ENCODE peak calls at places on chromosomes 13 and 19, in six cellular contexts. Y, Q, K, C, A and G are unnamed samples.

GRCh38 chr13:20873348-20873747 is 29.2 kb downstream of the XPO4 start:
- DNase-seq in K (no peak), C (no peak), Q (no peak), Y (no peak), A (no peak), G (peak)

GRCh38 chr13:109256866-109257760 is 529.3 kb downstream of the IRS2 start:
- DNase-seq in C (peak), A (no peak), Q (peak), Y (no peak), K (no peak), G (peak)

GRCh38 chr19:16660763-16661479 is at the start of gene TMEM38A:
- DNase-seq in C (no peak), K (peak), Q (no peak), Y (peak), A (no peak), G (no peak)

GRCh38 chr13:73467103-73467502 is 408.3 kb downstream of the KLF5 start:
- DNase-seq in C (peak), Q (no peak), A (peak), K (no peak), Y (no peak), G (peak)

GRCh38 chr19:33192010-33192409 is 2.1 kb upstream of the LRP3 start:
- DNase-seq in A (no peak), Y (no peak), K (peak), Q (no peak), C (no peak), G (no peak)

GRCh38 chr13:48334534-48335127 is 31.1 kb downstream of the RB1 start:
- DNase-seq in C (no peak), K (no peak), Q (no peak), A (peak), Y (no peak), G (no peak)

GRCh38 chr19:42528354-42529247 is at the start of gene CEACAM1:
- DNase-seq in Y (peak), C (no peak), Q (no peak), K (no peak), A (no peak), G (peak)

GRCh38 chr19:3213159-3213558 is 11.3 kb upstream of the CELF5 start:
- DNase-seq in K (no peak), Q (no peak), A (no peak), C (no peak), Y (no peak), G (no peak)

GRCh38 chr13:111399776-111400505 is 79.5 kb downstream of the TEX29 start:
- DNase-seq in K (no peak), C (no peak), Y (no peak), Q (no peak), A (no peak), G (no peak)

GRCh38 chr13:49627831-49628652 is at the start of gene ARL11:
- DNase-seq in Q (no peak), Y (peak), A (no peak), K (peak), C (no peak), G (peak)

GRCh38 chr13:84360843-84361242 is 478.6 kb upstream of the SLITRK1 start:
- DNase-seq in Q (no peak), A (no peak), C (no peak), K (no peak), Y (no peak), G (no peak)

GRCh38 chr19:51503891-51504290 is 2.3 kb upstream of the SIGLEC12 start:
- DNase-seq in A (no peak), Y (no peak), Q (no peak), C (no peak), K (no peak), G (no peak)

GRCh38 chr19:31355330-31356289 is 6.4 kb upstream of the TSHZ3 start:
- DNase-seq in K (no peak), Y (no peak), C (no peak), Q (no peak), A (no peak), G (no peak)

GRCh38 chr19:56111601-56112312 is 9.3 kb downstream of the ZNF787 start:
- DNase-seq in Y (no peak), A (no peak), C (no peak), K (no peak), Q (no peak), G (no peak)

GRCh38 chr13:48446454-48446853 is 33.5 kb upstream of the LPAR6 start:
- DNase-seq in C (peak), Q (peak), A (no peak), Y (no peak), K (no peak), G (no peak)

GRCh38 chr13:30978981-30979956 is 46.8 kb downstream of the TEX26 start:
- DNase-seq in Q (no peak), Y (no peak), A (peak), C (no peak), K (peak), G (no peak)

GRCh38 chr19:50658438-50659317 is 9.4 kb downstream of the C19orf81 start:
- DNase-seq in A (no peak), Y (peak), K (peak), Q (peak), C (peak), G (no peak)

GRCh38 chr19:1244693-1245451 is 3.3 kb downstream of the ATP5F1D start:
- DNase-seq in Y (no peak), Q (no peak), C (peak), A (no peak), K (no peak), G (no peak)

GRCh38 chr19:6100284-6100915 is 9.9 kb downstream of the RFX2 start:
- DNase-seq in Y (peak), K (peak), Q (no peak), A (no peak), C (no peak), G (no peak)

GRCh38 chr19:19098703-19099632 is 35.2 kb downstream of the SLC25A42 start:
- DNase-seq in A (no peak), Q (no peak), C (no peak), K (no peak), Y (no peak), G (no peak)

GRCh38 chr19:18502633-18503294 is 19.1 kb downstream of the ELL start:
- DNase-seq in K (no peak), A (no peak), Y (no peak), Q (no peak), C (no peak), G (no peak)

GRCh38 chr19:31170046-31170445 is 179.2 kb downstream of the TSHZ3 start:
- DNase-seq in Q (no peak), C (no peak), Y (no peak), K (no peak), A (no peak), G (no peak)

GRCh38 chr19:18792661-18793060 is 1.6 kb upstream of the COMP start:
- DNase-seq in A (no peak), Q (no peak), C (no peak), K (no peak), Y (no peak), G (no peak)

GRCh38 chr13:51804295-51805172 is 571 bp upstream of the DHRS12 start:
- DNase-seq in A (no peak), C (no peak), Y (peak), Q (no peak), K (no peak), G (no peak)